ENCODE peak calls at places on chromosomes 3 and 15, in six cellular contexts. W, Y, I, S, Z and P are unnamed samples.

GRCh38 chr3:66795365-66795764 is 202.7 kb upstream of the KBTBD8 start:
- DNase-seq in Y (no peak), W (no peak), Z (peak; percentile 54), I (no peak), S (peak; percentile 67), P (no peak)

GRCh38 chr3:53817211-53817610 is 29.0 kb downstream of the CHDH start:
- DNase-seq in Z (no peak), I (no peak), S (no peak), W (no peak), Y (no peak), P (no peak)

GRCh38 chr3:74510261-74510660 is 104.2 kb downstream of the CNTN3 start:
- DNase-seq in W (no peak), S (no peak), Y (no peak), I (no peak), Z (no peak), P (no peak)

GRCh38 chr3:64915778-64916177 is 228.0 kb upstream of the ADAMTS9 start:
- DNase-seq in Z (no peak), I (no peak), Y (no peak), W (no peak), S (peak; percentile 85), P (no peak)

GRCh38 chr3:39809181-39809994 is at the start of gene MYRIP:
- DNase-seq in Z (no peak), S (peak; percentile 13), W (peak; percentile 16), Y (peak; percentile 20), I (peak; percentile 65), P (peak; percentile 65)

GRCh38 chr3:55297706-55298105 is 189.4 kb downstream of the WNT5A start:
- DNase-seq in W (no peak), I (no peak), S (peak; percentile 54), Z (no peak), Y (no peak), P (no peak)

GRCh38 chr3:135911106-135911505 is 54.4 kb upstream of the PPP2R3A start:
- DNase-seq in Y (no peak), I (no peak), Z (no peak), W (no peak), S (no peak), P (no peak)

GRCh38 chr3:4071481-4072184 is 231.5 kb upstream of the SETMAR start:
- DNase-seq in I (peak; percentile 34), Y (no peak), Z (no peak), S (no peak), W (no peak), P (no peak)

GRCh38 chr3:126450744-126451143 is 24.9 kb downstream of the ZXDC start:
- DNase-seq in W (no peak), S (no peak), Y (no peak), I (peak; percentile 6), Z (no peak), P (no peak)

DNA sequence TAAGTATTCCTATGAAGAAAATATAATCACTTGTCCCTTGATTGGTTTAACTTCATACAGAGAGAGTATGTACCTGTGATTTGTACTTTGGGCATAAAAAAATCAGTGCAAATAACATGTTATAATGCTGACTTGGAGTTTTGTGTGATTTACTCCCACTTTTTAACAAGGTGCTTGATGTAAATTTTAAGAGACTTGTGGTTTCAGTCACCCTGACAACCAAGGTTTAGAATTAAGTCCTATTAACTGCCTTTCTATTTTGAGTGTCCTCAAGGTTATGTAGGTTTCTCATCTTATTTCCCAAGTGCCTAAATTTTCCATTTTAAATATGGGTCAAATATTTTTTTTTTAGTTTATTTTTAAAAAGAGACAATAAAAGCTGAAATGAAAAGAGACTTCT is 244.6 kb downstream of the CADPS start:
- DNase-seq in Z (no peak), W (no peak), I (no peak), Y (no peak), S (no peak), P (no peak)
- TF ChIP-seq CTCF in Z (no peak), W (no peak), I (no peak), Y (no peak), S (no peak), P (no peak)

DNA sequence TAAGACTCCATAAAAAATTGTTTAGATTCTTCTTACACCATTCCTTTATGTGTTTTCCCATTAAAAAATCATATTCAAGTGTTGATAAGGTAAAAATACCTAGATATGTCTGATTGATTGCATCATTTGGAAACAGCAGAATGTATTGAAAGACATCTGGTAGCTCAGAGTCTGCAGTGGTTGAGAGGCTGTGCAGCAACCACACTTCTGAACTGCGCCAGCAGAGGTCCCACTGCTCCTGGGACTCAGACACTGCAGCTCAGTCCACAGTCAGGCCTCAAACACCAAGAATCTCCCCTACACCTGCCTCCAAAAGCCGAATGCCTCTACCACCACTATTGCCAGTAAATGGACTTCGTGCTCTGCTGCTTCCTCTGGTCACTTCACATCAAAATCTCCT is 176.9 kb upstream of the LMCD1 start:
- DNase-seq in Y (no peak), S (peak; percentile 79), Z (no peak), I (no peak), W (no peak), P (peak; percentile 29)
- TF ChIP-seq CTCF in Y (no peak), S (peak; percentile 84), Z (peak; percentile 75), I (no peak), W (peak; percentile 55), P (peak; percentile 27)

GRCh38 chr3:152538518-152538917 is 269.8 kb downstream of the MBNL1 start:
- DNase-seq in Y (no peak), Z (no peak), S (peak; percentile 34), W (no peak), I (no peak), P (no peak)

GRCh38 chr3:152540120-152540519 is 271.4 kb downstream of the MBNL1 start:
- DNase-seq in Z (no peak), I (no peak), W (no peak), Y (no peak), S (no peak), P (no peak)

DNA sequence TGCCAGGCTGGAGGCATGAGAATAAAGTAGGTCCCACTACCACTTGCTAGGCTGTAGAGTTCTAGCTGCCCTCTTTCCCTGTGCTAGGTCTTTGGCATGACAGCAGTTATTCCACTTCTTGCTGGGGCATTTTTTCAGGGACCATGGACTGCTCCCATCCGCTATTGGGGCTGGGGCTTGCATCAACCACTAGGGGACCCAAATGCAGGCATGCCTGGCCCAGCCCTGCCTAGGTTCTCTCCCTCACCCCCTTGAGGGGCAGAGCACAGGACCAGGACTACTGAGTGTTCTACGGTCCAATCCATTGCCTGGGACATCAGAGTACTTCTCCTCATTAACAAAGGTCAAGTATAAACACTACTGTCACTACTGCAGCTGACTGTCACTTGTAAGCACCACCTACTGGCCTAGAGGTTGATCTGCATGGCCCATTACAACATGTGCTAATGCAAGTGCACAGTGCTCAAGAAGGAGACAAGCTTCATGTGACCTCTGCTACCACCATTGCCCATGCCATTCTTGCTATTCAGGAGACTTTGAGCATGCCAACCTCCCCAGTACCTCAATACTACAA is 270.5 kb downstream of the MBNL1 start:
- DNase-seq in Y (no peak), S (no peak), I (no peak), Z (no peak), W (no peak), P (no peak)
- TF ChIP-seq CTCF in Y (no peak), S (peak; percentile 15), I (no peak), Z (no peak), W (peak; percentile 28), P (no peak)

DNA sequence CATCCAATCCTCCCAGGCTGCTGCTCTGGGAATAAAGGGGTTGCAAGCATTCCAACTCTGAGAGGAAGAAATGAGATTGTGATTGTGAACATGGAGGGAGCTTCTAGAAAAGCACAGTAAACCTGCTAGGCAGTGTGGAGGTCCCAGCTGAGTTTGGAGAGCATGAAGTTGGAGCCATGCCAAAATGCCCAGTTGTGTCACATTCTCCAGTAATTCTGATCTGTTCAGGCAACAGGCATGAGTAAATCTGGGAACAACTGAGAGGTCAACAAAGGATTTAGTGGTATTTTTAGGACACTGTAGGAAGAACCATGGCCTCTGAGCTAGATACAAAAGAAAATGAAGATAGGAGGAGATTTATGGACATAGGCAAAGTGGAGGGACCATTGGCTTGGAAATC is 74.7 kb downstream of the CYP19A1 start:
- DNase-seq in W (no peak), I (no peak), S (no peak), Y (no peak), Z (no peak), P (no peak)
- TF ChIP-seq CTCF in W (no peak), I (no peak), S (no peak), Y (no peak), Z (no peak), P (no peak)

DNA sequence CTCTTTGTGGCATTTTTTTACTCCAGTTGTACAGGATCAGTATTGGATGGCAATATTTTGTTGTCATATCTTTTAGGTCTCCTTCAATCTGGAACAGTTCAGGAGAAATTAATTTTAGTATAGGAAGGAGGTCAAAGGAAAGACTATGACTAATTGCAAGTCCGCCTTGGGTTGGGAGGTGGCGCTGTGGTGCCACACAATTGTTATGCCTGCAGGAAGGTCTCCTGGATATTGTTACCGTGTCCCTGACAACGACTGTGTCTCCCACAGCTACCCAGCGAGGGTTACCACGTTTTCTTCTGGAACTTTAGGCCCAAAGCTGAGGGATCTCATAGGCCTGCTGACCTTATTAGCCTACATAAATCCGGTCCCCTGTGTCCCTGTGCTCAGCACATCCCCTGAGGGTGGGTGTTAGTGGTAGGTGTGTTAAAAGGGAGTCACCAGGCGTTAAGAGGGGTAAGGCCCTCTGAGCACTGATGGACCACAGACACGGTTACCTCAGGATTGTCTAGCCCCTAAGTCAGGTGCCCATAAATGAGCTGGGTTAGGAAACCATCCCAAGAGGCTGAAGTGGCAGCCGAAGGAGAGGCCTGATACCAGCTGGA is 31.5 kb downstream of the KCNAB1 start:
- DNase-seq in Z (peak; percentile 23), S (peak; percentile 85), Y (peak; percentile 43), I (peak; percentile 58), W (peak; percentile 29), P (peak; percentile 43)
- TF ChIP-seq CTCF in Z (peak; percentile 85), S (peak; percentile 91), Y (peak; percentile 35), I (peak; percentile 66), W (peak; percentile 93), P (peak; percentile 73)

GRCh38 chr3:117193390-117193789 is 483.8 kb downstream of the TUSC7 start:
- DNase-seq in W (no peak), I (no peak), S (peak; percentile 7), Z (no peak), Y (no peak), P (no peak)
- TF ChIP-seq CTCF in W (no peak), I (no peak), S (peak; percentile 36), Z (peak; percentile 28), Y (no peak), P (no peak)

GRCh38 chr3:128650096-128651050 is at the start of gene RPN1:
- DNase-seq in I (peak; percentile 95), Z (peak; percentile 75), S (peak; percentile 97), Y (peak; percentile 97), W (peak; percentile 94), P (peak; percentile 94)

GRCh38 chr3:128648402-128648801 is 2.2 kb downstream of the RPN1 start:
- DNase-seq in Z (no peak), Y (no peak), W (no peak), S (no peak), I (no peak), P (no peak)

GRCh38 chr3:128649264-128649663 is 1.4 kb downstream of the RPN1 start:
- DNase-seq in Z (no peak), S (peak; percentile 17), I (no peak), W (no peak), Y (no peak), P (no peak)

GRCh38 chr3:128647307-128647706 is 3.3 kb downstream of the RPN1 start:
- DNase-seq in S (no peak), Y (no peak), Z (no peak), I (no peak), W (no peak), P (no peak)
- TF ChIP-seq CTCF in S (no peak), Y (no peak), Z (no peak), I (no peak), W (no peak), P (no peak)